ENCODE peak calls at places on chromosomes 16 and 17, in ten cellular contexts. X, H, Q, C, G, I, W, O, A and P are unnamed samples.

GRCh38 chr17:48609754-48610281 is 999 bp downstream of the HOXB7 start:
- DNase-seq in G (no peak), Q (no peak), X (no peak), W (no peak), C (peak; percentile 67), O (no peak), I (no peak), A (no peak), H (no peak), P (no peak)

GRCh38 chr17:29124135-29124930 is 55.9 kb downstream of the MYO18A start:
- DNase-seq in A (peak; percentile 80), H (peak; percentile 60), X (peak; percentile 72), Q (no peak), I (no peak), C (peak; percentile 75), G (peak; percentile 74), W (no peak), O (peak; percentile 80), P (no peak)

GRCh38 chr17:9645858-9646555 is 690 bp downstream of the USP43 start:
- DNase-seq in C (peak; percentile 77), A (peak; percentile 75), Q (peak; percentile 69), I (no peak), O (peak; percentile 18), W (no peak), G (peak; percentile 71), H (peak; percentile 55), X (peak; percentile 73), P (peak; percentile 63)

GRCh38 chr17:67378444-67379250 is 1.6 kb downstream of the PITPNC1 start:
- DNase-seq in W (peak; percentile 47), O (peak; percentile 76), H (peak; percentile 92), A (peak; percentile 75), Q (peak; percentile 86), G (peak; percentile 90), I (peak; percentile 54), X (peak; percentile 93), C (peak; percentile 95), P (peak; percentile 77)

GRCh38 chr17:1985093-1985492 is 40.0 kb downstream of the RTN4RL1 start:
- DNase-seq in X (no peak), O (no peak), I (no peak), G (no peak), H (no peak), W (no peak), Q (no peak), C (no peak), A (no peak), P (no peak)

GRCh38 chr17:10094806-10095205 is 103.6 kb downstream of the GAS7 start:
- DNase-seq in G (no peak), H (no peak), A (no peak), W (no peak), Q (no peak), O (peak; percentile 52), I (no peak), X (no peak), C (no peak), P (no peak)

GRCh38 chr16:71771571-71771970 is 37.1 kb downstream of the AP1G1 start:
- DNase-seq in C (no peak), W (no peak), A (no peak), X (no peak), I (no peak), Q (no peak), O (no peak), G (no peak), H (no peak), P (no peak)

GRCh38 chr17:43410557-43411368 is 12.0 kb downstream of the ARL4D start:
- DNase-seq in O (no peak), W (no peak), G (no peak), A (no peak), C (no peak), H (no peak), I (no peak), Q (no peak), X (no peak), P (no peak)

GRCh38 chr16:67397812-67398545 is 4.7 kb upstream of the TPPP3 start:
- DNase-seq in Q (no peak), W (no peak), C (no peak), A (peak; percentile 70), X (no peak), G (no peak), H (no peak), I (no peak), O (no peak), P (no peak)

GRCh38 chr16:67399218-67399733 is 6.0 kb upstream of the TPPP3 start:
- DNase-seq in C (peak; percentile 84), H (peak; percentile 83), A (peak; percentile 36), I (no peak), O (peak; percentile 26), W (no peak), Q (peak; percentile 87), G (peak; percentile 71), X (peak; percentile 90), P (peak; percentile 81)

GRCh38 chr16:67400901-67401300 is 7.6 kb upstream of the TPPP3 start:
- DNase-seq in C (no peak), A (no peak), X (no peak), W (no peak), O (no peak), G (no peak), H (no peak), Q (no peak), I (no peak), P (no peak)

GRCh38 chr16:67398546-67399217 is 5.4 kb upstream of the TPPP3 start:
- DNase-seq in Q (no peak), H (no peak), O (no peak), I (no peak), A (no peak), C (no peak), G (no peak), X (no peak), W (no peak), P (no peak)

GRCh38 chr16:67399749-67400704 is 6.7 kb upstream of the TPPP3 start:
- DNase-seq in G (no peak), I (no peak), A (no peak), H (no peak), X (no peak), W (no peak), C (no peak), O (no peak), Q (no peak), P (no peak)
- TF ChIP-seq CTCF in G (no peak), I (peak; percentile 26), A (no peak), H (peak; percentile 27), X (peak; percentile 3), W (no peak), C (peak; percentile 16), O (no peak), Q (no peak), P (no peak)

DNA sequence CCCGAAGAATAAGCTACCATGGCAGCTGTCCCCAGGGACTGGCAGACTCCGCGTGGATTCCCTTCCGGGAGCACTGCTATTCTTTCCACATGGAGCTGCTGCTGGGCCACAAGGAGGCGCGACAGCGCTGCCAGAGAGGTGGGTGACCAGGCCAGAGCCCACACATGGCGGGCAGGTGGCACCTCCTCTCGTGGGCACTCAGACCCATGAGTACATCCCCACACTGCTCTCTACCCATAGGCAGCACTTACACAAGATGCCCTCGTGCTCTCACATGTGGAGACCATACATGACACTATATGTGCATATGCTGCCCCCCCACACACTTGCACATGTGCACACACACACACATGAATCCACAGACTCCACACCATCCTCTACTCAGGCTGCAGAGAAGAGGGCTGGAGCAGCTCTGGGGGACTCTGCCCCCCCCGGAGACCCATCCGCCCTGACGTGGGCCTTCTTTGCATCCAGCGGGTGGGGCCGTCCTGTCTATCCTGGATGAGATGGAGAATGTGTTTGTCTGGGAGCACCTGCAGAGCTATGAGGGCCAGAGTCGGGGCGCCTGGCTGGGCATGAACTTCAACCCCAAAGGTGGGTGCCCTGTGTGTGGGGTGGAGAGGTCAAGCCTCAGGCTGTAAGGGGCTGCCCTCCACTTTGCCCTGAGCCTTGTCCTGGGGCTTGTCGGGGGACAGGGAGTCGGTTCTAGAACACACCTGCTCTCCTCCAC is 62.9 kb downstream of the MRC2 start:
- DNase-seq in W (no peak), C (peak; percentile 37), G (no peak), A (no peak), Q (no peak), O (no peak), I (no peak), H (no peak), X (no peak), P (no peak)
- TF ChIP-seq CTCF in W (no peak), C (no peak), G (no peak), A (no peak), Q (no peak), O (no peak), I (no peak), H (no peak), X (no peak), P (no peak)

DNA sequence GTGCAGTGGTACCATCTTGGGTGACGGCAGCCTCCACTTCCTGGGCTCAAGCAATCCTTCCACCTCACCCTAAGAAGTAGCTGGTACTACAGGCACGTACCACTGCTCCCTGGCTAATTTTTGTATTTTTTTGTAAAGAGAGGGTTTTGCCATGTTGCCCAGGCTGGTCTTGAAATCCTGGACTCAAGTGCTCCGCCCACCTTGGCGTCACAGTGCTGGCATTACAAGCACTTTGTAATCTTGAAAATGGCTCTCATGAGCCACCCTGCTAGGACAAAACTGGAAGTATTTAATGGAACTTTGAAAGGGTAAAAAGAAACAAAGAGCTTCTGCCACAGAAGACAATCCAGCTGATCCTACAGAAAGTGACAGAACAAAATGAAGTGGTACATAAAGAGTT is 9.2 kb downstream of the SUMO2 start:
- DNase-seq in A (no peak), G (no peak), C (no peak), O (no peak), I (no peak), H (no peak), X (no peak), W (no peak), Q (no peak), P (no peak)
- TF ChIP-seq CTCF in A (no peak), G (no peak), C (no peak), O (no peak), I (no peak), H (no peak), X (no peak), W (no peak), Q (no peak), P (no peak)

GRCh38 chr16:67892375-67892774 is 679 bp upstream of the PSKH1 start:
- DNase-seq in W (no peak), G (no peak), Q (no peak), O (no peak), X (no peak), A (no peak), H (no peak), C (no peak), I (no peak), P (no peak)

GRCh38 chr16:67888311-67888710 is 3.6 kb downstream of the NRN1L start:
- DNase-seq in G (no peak), H (no peak), A (no peak), I (no peak), W (no peak), C (no peak), O (no peak), X (peak; percentile 76), Q (no peak), P (no peak)

GRCh38 chr16:67893791-67894399 is 841 bp downstream of the PSKH1 start:
- DNase-seq in Q (no peak), H (no peak), A (peak; percentile 50), C (no peak), X (peak; percentile 48), I (no peak), W (no peak), O (peak; percentile 22), G (no peak), P (no peak)

GRCh38 chr16:67897231-67897630 is 4.2 kb downstream of the PSKH1 start:
- DNase-seq in W (no peak), I (no peak), Q (no peak), X (no peak), O (peak; percentile 44), A (peak; percentile 22), G (no peak), C (no peak), H (no peak), P (no peak)

DNA sequence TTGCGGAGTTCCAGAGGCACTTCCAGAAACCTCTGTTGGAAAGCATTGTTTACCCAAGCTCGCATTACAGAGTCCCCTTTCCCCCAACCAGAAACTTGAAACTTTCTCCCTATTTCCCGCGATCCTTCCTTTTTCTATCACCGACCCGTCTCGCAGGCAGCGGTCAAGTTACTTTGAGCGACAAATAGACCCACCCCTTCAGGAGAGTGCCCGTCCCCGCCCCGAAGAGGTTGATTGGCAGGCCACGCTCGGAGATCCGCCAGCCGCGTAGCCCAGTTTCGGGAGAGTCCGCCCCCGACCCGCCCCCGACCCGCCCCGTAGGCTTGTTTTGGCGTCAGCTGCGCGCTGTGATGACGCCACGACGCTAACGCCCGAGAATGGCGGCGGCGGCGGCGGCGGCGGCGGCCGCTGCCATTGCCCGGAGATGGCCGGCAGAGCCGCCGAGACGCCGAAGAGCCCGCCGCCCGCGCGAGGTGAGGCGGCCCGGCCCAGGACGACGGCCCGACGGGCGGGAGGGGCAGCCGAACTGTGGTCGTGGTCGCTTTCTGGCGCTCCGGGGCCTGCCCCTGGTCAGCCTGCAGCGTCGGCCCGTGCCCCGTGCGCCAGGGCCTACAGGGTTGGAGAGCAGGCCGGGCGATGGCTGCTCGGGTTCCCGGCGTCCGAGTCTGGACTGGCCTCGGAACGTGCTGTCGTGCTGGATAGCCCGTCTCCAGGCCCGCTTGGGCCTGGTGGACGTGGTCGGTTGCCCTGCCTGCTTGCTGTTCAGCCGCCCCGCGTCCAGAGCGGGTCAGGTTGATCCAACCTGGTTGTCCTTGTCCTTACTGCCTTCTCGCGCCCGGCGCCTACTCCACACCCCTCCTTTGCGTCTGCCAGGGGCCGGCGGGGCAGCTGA is at the start of gene PSKH1:
- DNase-seq in I (peak; percentile 98), Q (peak; percentile 97), H (peak; percentile 95), O (peak; percentile 96), A (peak; percentile 97), G (peak; percentile 97), X (peak; percentile 98), W (peak; percentile 95), C (peak; percentile 98), P (peak; percentile 91)
- TF ChIP-seq CTCF in I (no peak), Q (no peak), H (no peak), O (no peak), A (no peak), G (no peak), X (no peak), W (no peak), C (no peak), P (no peak)